ENCODE peak calls at places on chromosomes 13 and 19, in four cellular contexts. B is fibroblast of lung, K is mammary epithelial cell, Z is IMR-90. Y is an unnamed sample.

GRCh38 chr13:37686501-37686900 is 87.9 kb upstream of the POSTN start:
- DNase-seq in B (no peak), K (no peak), Z (peak), Y (no peak)

GRCh38 chr19:17244618-17245534 is 843 bp downstream of the NR2F6 start:
- DNase-seq in B (no peak), K (no peak), Z (no peak), Y (peak)

GRCh38 chr19:42132030-42132628 is at the start of gene POU2F2:
- DNase-seq in B (no peak), K (no peak), Z (no peak), Y (peak)

GRCh38 chr19:674282-675151 is 1.7 kb upstream of the FSTL3 start:
- DNase-seq in B (no peak), K (no peak), Z (no peak), Y (no peak)

GRCh38 chr13:42392180-42392579 is 120.2 kb downstream of the AKAP11 start:
- DNase-seq in B (no peak), K (no peak), Z (no peak), Y (no peak)

GRCh38 chr13:70835349-70835748 is 727.1 kb upstream of the KLHL1 start:
- DNase-seq in B (no peak), K (no peak), Z (no peak), Y (no peak)

GRCh38 chr19:2853015-2853606 is 11.8 kb downstream of the ZNF555 start:
- DNase-seq in B (no peak), K (no peak), Z (no peak), Y (no peak)

GRCh38 chr13:27362064-27362751 is 62.2 kb upstream of the GTF3A start:
- DNase-seq in B (peak), K (peak), Z (peak), Y (peak)

DNA sequence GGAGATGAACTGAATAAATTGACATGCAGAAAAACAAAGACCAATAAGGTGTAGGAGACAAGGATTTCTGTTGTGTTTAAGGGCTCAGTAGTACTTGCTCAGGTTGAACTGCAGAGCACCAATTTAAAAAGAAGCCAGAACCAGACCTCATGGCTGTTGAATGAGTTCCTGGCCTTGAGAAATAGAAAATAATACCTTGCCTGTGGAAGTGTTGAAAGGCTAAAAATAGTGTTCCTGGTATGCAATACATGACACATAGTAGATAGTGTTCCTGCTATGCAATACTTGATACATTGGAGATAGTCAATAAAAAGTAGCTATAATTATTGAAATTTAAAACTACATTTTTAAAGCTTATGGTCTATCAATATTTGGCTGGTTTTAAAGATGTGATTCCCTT is 595.8 kb downstream of the PCDH9 start:
- DNase-seq in B (peak), K (no peak), Z (peak), Y (no peak)
- TF ChIP-seq CTCF in B (no peak), K (no peak), Z (no peak), Y (no peak)

DNA sequence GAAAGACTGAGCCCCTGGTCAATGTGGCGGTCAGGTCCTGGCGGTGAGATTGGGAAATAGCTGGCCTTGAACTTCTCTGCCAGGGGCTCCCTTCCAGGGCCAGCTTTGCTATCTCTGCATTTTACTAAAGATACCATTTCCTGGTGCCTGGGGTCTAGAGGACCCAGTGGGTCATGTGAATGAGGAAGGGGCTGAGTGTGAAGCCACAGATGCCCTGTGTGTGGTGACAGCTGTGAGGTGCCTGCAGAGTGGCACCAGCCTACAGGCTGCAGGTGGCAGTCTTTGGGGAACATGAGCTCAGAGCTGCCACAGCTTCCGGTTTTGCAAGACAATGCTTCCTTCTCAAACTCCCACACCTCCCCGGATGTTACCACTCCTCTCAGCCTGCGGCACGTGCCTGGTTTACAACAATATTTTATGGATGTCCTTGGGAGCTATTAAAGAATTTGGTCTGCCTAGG is 5.2 kb upstream of the MLNR start:
- DNase-seq in B (peak), K (no peak), Z (peak), Y (peak)
- H2AFZ ChIP-seq in B (no peak), K (no peak), Z (peak), Y (peak)

DNA sequence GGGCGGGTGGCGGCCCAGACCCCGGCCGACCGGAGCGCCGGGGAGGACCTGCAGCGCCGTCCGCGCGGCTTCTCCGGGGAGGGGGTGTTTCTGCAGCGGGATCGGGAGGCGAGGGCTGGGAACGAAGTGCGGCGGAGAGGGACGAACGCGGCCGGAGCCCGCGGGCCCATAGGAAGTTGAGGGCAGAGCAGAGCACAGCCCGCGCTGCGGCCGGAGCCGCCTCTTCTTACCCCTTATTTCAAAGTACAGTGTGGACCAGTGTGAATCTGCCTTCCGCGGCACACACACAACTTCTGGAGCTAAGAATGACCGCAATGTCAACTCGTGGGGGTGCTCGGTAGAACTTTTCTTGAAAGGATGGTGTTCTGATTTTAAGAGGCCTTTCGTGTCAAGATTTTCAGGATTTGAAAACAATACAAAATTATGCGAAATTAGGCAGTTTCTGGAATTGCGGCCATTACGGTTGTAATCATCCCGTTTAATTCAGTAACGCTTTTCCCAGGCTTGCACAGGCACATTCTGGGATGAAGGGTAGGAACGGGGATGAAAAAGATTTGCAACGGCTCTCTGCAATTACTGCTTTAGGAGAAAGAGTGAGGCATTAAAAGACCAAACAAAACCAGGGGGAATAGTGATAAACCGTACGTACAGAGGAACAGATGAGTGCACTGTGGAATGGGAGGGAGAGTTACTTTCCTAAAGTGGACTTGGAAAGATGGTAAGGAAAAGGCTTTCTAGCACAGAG is 845 bp downstream of the TDRD3 start:
- DNase-seq in B (peak), K (peak), Z (peak), Y (peak)
- H3K4me2 ChIP-seq in B (peak), K (peak), Z (peak), Y (peak)

GRCh38 chr13:84912720-84913119 is 886.5 kb downstream of the SLITRK6 start:
- DNase-seq in B (no peak), K (no peak), Z (no peak), Y (no peak)

DNA sequence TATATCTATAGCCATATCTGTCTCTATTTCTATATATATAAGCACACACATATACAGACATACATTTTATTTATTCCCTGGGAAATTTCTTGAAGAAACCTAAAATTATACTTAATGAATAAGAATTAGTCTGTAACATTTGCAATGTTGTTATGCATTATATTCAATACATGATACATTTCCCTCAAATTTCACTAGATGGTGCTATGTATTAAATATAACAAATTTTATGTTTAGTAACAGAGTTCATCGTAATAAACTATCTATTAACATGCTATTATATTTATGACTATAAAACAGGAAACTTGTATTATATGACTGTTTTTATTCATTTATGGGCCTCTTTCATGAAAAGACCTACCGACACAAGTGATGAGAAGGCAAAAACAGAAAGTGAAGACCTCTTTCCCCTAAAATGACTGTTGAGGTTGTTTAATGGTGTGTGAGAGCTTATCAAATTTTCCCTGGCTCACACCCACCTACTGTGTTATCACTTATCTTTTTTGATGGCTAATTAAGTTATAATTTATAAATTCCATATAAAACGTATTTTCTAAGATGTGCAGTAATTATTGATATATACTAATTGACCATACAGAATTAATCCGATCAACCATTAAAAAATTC is 881.9 kb downstream of the SLITRK6 start:
- DNase-seq in B (peak), K (peak), Z (peak), Y (peak)
- TF ChIP-seq CTCF in B (peak), K (peak), Z (peak), Y (peak)

GRCh38 chr13:97028441-97029299 is 34.4 kb upstream of the OXGR1 start:
- DNase-seq in B (peak), K (peak), Z (peak), Y (peak)
- H2AFZ ChIP-seq in B (peak), K (no peak), Z (no peak), Y (no peak)

DNA sequence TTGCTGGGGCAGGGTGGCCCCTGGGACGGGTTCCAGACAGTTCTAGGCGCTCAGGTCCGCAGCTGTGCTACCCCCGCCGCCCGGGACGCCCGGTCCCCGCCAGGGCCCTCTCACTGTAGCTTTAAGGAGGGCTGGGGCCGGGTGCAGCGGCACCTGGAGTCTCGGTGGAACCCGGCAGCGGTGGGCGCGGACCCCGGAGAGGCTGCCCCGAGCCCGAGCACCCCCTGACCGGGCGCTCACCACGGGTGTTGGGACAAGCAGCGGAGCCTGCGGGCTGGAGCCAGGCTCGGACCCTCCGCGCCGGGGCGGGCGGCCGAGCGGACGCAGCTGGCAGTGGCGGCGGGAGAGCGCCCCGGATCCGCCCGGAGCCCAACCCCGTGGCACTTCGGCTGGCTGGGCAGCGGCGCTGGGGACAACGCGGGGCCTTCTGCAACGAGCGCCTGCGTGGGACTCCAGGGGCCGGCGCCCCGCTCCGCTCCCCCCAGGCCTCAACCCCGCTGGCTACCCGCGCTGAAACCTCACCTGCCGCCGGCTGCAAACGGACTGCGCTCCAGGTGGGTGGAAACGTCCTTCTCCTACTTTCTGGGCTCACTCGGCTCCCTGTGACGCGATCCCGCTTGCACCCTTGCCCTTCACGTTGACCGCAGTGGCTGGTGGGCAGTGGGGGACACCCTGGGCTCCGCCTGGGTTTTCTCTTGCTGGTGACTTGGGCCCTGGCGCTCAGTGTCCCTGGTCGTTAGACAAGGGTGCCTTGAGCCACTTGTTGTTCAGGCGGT is 81.1 kb downstream of the ZNF429 start:
- DNase-seq in B (no peak), K (no peak), Z (no peak), Y (no peak)
- H3K4me2 ChIP-seq in B (no peak), K (peak), Z (peak), Y (no peak)

Y was measured in OCI-LY7.